ENCODE peak calls at places on chromosomes 7 and 10, in four cellular contexts. C is NCI-H2029 treated with DMSO at 0.1 percent for 48 hours; J is central memory CD8-positive, alpha-beta T cell; A is T1000. V is an unnamed sample.

GRCh38 chr10:7082967-7083366 is 327.9 kb downstream of the SFMBT2 start:
- DNase-seq in A (no peak), J (no peak), C (no peak), V (no peak)

GRCh38 chr7:112138938-112139337 is 67.3 kb downstream of the DOCK4 start:
- DNase-seq in A (no peak), C (no peak), J (no peak), V (no peak)

GRCh38 chr7:41925946-41926345 is 223.1 kb upstream of the INHBA start:
- DNase-seq in A (no peak), J (no peak), C (no peak), V (no peak)

GRCh38 chr7:17495655-17496396 is 197.4 kb downstream of the AHR start:
- DNase-seq in A (no peak), C (no peak), J (no peak), V (no peak)

GRCh38 chr10:6918305-6918704 is 338.2 kb upstream of the PRKCQ start:
- DNase-seq in A (no peak), C (no peak), J (peak), V (no peak)

GRCh38 chr7:81333004-81333403 is 414.2 kb upstream of the SEMA3C start:
- DNase-seq in J (no peak), C (no peak), A (no peak), V (no peak)

GRCh38 chr7:98314469-98314868 is 33.0 kb downstream of the BRI3 start:
- DNase-seq in J (no peak), C (no peak), A (no peak), V (no peak)

GRCh38 chr7:148242271-148242801 is 348.2 kb upstream of the C7orf33 start:
- DNase-seq in C (peak), A (no peak), J (no peak), V (no peak)

GRCh38 chr7:27640914-27641570 is 21.6 kb downstream of the HIBADH start:
- DNase-seq in J (no peak), A (peak), C (no peak), V (peak)

GRCh38 chr10:102175415-102175814 is 23.2 kb downstream of the NOLC1 start:
- DNase-seq in A (no peak), J (no peak), C (no peak), V (no peak)

GRCh38 chr10:71814923-71815411 is 36.1 kb downstream of the PSAP start:
- DNase-seq in J (no peak), A (no peak), C (no peak), V (no peak)

GRCh38 chr10:97367126-97367649 is 32.7 kb upstream of the FRAT2 start:
- DNase-seq in J (no peak), A (no peak), C (no peak), V (no peak)

GRCh38 chr7:138538518-138538917 is 78.5 kb downstream of the TRIM24 start:
- DNase-seq in C (no peak), J (no peak), A (no peak), V (no peak)

GRCh38 chr10:655184-655583 is 34.3 kb downstream of the DIP2C start:
- DNase-seq in A (no peak), J (no peak), C (no peak), V (no peak)

GRCh38 chr7:130350945-130351663 is 6.5 kb downstream of the CPA5 start:
- DNase-seq in J (no peak), C (no peak), A (no peak), V (no peak)

GRCh38 chr10:21499910-21500577 is 25.4 kb downstream of the SKIDA1 start:
- DNase-seq in C (no peak), A (no peak), J (no peak), V (no peak)

GRCh38 chr10:108629843-108630242 is 1293.5 kb downstream of the XPNPEP1 start:
- DNase-seq in C (no peak), J (no peak), A (no peak), V (no peak)

GRCh38 chr7:75691793-75692543 is 46.8 kb downstream of the HIP1 start:
- DNase-seq in J (no peak), C (no peak), A (no peak), V (no peak)

GRCh38 chr10:132541129-132541528 is 3.5 kb downstream of the INPP5A start:
- DNase-seq in C (no peak), A (no peak), J (no peak), V (no peak)

GRCh38 chr10:80429521-80429966 is 21.2 kb downstream of the PRXL2A start:
- DNase-seq in A (peak), J (no peak), C (no peak), V (no peak)

GRCh38 chr10:15563161-15563715 is 156.5 kb downstream of the ITGA8 start:
- DNase-seq in J (no peak), C (no peak), A (no peak), V (no peak)

GRCh38 chr10:132496360-132497082 is 41.1 kb upstream of the INPP5A start:
- DNase-seq in C (no peak), J (no peak), A (no peak), V (no peak)

GRCh38 chr7:149285581-149285975 is 23.6 kb downstream of the ZNF783 start:
- DNase-seq in A (no peak), C (no peak), J (no peak), V (no peak)

GRCh38 chr7:99997545-99998137 is 17.8 kb upstream of the ZKSCAN1 start:
- DNase-seq in A (no peak), C (no peak), J (peak), V (peak)

GRCh38 chr7:143494622-143495021 is 16.9 kb downstream of the TAS2R41 start:
- DNase-seq in J (no peak), A (no peak), C (no peak), V (no peak)

GRCh38 chr10:79229081-79229541 is 118.2 kb upstream of the PPIF start:
- DNase-seq in C (no peak), A (no peak), J (no peak), V (no peak)

GRCh38 chr7:101986335-101986734 is 168.9 kb downstream of the CUX1 start:
- DNase-seq in A (no peak), C (no peak), J (no peak), V (no peak)

GRCh38 chr7:16433568-16434122 is 12.3 kb upstream of the CRPPA start:
- DNase-seq in A (no peak), J (no peak), C (no peak), V (no peak)

GRCh38 chr10:13526952-13527863 is 1.6 kb downstream of the BEND7 start:
- DNase-seq in J (no peak), A (no peak), C (no peak), V (no peak)

GRCh38 chr7:93051660-93052059 is 66.1 kb downstream of the SAMD9 start:
- DNase-seq in A (no peak), C (no peak), J (no peak), V (no peak)

GRCh38 chr7:124459101-124460052 is 306.2 kb downstream of the GPR37 start:
- DNase-seq in C (no peak), A (no peak), J (no peak), V (no peak)

GRCh38 chr10:24292304-24293291 is 83.7 kb downstream of the KIAA1217 start:
- DNase-seq in C (no peak), J (no peak), A (no peak), V (no peak)

GRCh38 chr10:50279489-50279888 is 28.2 kb upstream of the ASAH2 start:
- DNase-seq in A (no peak), J (no peak), C (no peak), V (no peak)